ENCODE peak calls at places on chromosomes 13 and 19, in five cellular contexts. One of them, this sample, is unnamed.

GRCh38 chr19:7999376-7999775 is 6.1 kb downstream of the ELAVL1 start:
- DNase-seq in GM10248: no peak
- DNase-seq in esophagus squamous epithelium: no peak
- DNase-seq in breast epithelium: no peak
- DNase-seq in WTC11: no peak
- DNase-seq in this sample: no peak

GRCh38 chr13:39913928-39914327 is 258.5 kb downstream of the COG6 start:
- DNase-seq in GM10248: no peak
- DNase-seq in esophagus squamous epithelium: no peak
- DNase-seq in breast epithelium: no peak
- DNase-seq in WTC11: no peak
- DNase-seq in this sample: no peak

GRCh38 chr13:51978836-51979556 is 32.3 kb downstream of the ATP7B start:
- DNase-seq in GM10248: no peak
- DNase-seq in esophagus squamous epithelium: no peak
- DNase-seq in breast epithelium: no peak
- DNase-seq in WTC11: no peak
- DNase-seq in this sample: no peak

GRCh38 chr19:13833330-13834265 is 38.4 kb downstream of the ZSWIM4 start:
- DNase-seq in GM10248: peak
- DNase-seq in esophagus squamous epithelium: peak
- DNase-seq in breast epithelium: peak
- DNase-seq in WTC11: peak
- DNase-seq in this sample: peak

GRCh38 chr19:20269461-20269860 is 102.4 kb downstream of the ZNF486 start:
- DNase-seq in GM10248: no peak
- DNase-seq in esophagus squamous epithelium: no peak
- DNase-seq in breast epithelium: no peak
- DNase-seq in WTC11: no peak
- DNase-seq in this sample: no peak

GRCh38 chr19:18489627-18490184 is 32.2 kb downstream of the ELL start:
- DNase-seq in GM10248: no peak
- DNase-seq in esophagus squamous epithelium: no peak
- DNase-seq in breast epithelium: no peak
- DNase-seq in WTC11: no peak
- DNase-seq in this sample: no peak

GRCh38 chr13:100646030-100646673 is 28.4 kb downstream of the TMTC4 start:
- DNase-seq in GM10248: no peak
- DNase-seq in esophagus squamous epithelium: no peak
- DNase-seq in breast epithelium: no peak
- DNase-seq in WTC11: peak
- DNase-seq in this sample: peak

GRCh38 chr13:74443623-74444022 is 309.4 kb upstream of the KLF12 start:
- DNase-seq in GM10248: no peak
- DNase-seq in esophagus squamous epithelium: no peak
- DNase-seq in breast epithelium: no peak
- DNase-seq in WTC11: no peak
- DNase-seq in this sample: no peak

GRCh38 chr13:78972561-78972960 is 313.6 kb upstream of the OBI1 start:
- DNase-seq in GM10248: no peak
- DNase-seq in esophagus squamous epithelium: no peak
- DNase-seq in breast epithelium: no peak
- DNase-seq in WTC11: no peak
- DNase-seq in this sample: no peak

GRCh38 chr13:77831870-77832269 is 86.8 kb downstream of the EDNRB start:
- DNase-seq in GM10248: no peak
- DNase-seq in esophagus squamous epithelium: no peak
- DNase-seq in breast epithelium: no peak
- DNase-seq in WTC11: no peak
- DNase-seq in this sample: no peak

GRCh38 chr19:2552859-2553258 is 76.9 kb downstream of the GADD45B start:
- DNase-seq in GM10248: peak
- DNase-seq in esophagus squamous epithelium: no peak
- DNase-seq in breast epithelium: no peak
- DNase-seq in WTC11: no peak
- DNase-seq in this sample: peak

GRCh38 chr19:49094505-49095482 is 9.5 kb downstream of the SNRNP70 start:
- DNase-seq in GM10248: no peak
- DNase-seq in esophagus squamous epithelium: no peak
- DNase-seq in breast epithelium: no peak
- DNase-seq in WTC11: no peak
- DNase-seq in this sample: no peak

GRCh38 chr13:26112843-26113242 is 61.0 kb upstream of the SHISA2 start:
- DNase-seq in GM10248: no peak
- DNase-seq in esophagus squamous epithelium: no peak
- DNase-seq in breast epithelium: no peak
- DNase-seq in WTC11: no peak
- DNase-seq in this sample: no peak

GRCh38 chr13:80508031-80508430 is 167.1 kb upstream of the SPRY2 start:
- DNase-seq in GM10248: no peak
- DNase-seq in esophagus squamous epithelium: no peak
- DNase-seq in breast epithelium: no peak
- DNase-seq in WTC11: no peak
- DNase-seq in this sample: no peak

GRCh38 chr19:18464646-18465045 is 26.7 kb upstream of the ISYNA1 start:
- DNase-seq in GM10248: no peak
- DNase-seq in esophagus squamous epithelium: no peak
- DNase-seq in breast epithelium: peak
- DNase-seq in WTC11: no peak
- DNase-seq in this sample: no peak

GRCh38 chr19:3981373-3981735 is 3.9 kb downstream of the EEF2 start:
- DNase-seq in GM10248: no peak
- DNase-seq in esophagus squamous epithelium: no peak
- DNase-seq in breast epithelium: no peak
- DNase-seq in WTC11: no peak
- DNase-seq in this sample: no peak

GRCh38 chr19:3979289-3979673 is 6.0 kb downstream of the EEF2 start:
- DNase-seq in GM10248: no peak
- DNase-seq in esophagus squamous epithelium: no peak
- DNase-seq in breast epithelium: no peak
- DNase-seq in WTC11: no peak
- DNase-seq in this sample: no peak

GRCh38 chr19:3980353-3981251 is 4.7 kb downstream of the EEF2 start:
- DNase-seq in GM10248: no peak
- DNase-seq in esophagus squamous epithelium: no peak
- DNase-seq in breast epithelium: no peak
- DNase-seq in WTC11: no peak
- DNase-seq in this sample: no peak

GRCh38 chr19:3978145-3978544 is 7.1 kb downstream of the EEF2 start:
- DNase-seq in GM10248: no peak
- DNase-seq in esophagus squamous epithelium: no peak
- DNase-seq in breast epithelium: no peak
- DNase-seq in WTC11: no peak
- DNase-seq in this sample: no peak

DNA sequence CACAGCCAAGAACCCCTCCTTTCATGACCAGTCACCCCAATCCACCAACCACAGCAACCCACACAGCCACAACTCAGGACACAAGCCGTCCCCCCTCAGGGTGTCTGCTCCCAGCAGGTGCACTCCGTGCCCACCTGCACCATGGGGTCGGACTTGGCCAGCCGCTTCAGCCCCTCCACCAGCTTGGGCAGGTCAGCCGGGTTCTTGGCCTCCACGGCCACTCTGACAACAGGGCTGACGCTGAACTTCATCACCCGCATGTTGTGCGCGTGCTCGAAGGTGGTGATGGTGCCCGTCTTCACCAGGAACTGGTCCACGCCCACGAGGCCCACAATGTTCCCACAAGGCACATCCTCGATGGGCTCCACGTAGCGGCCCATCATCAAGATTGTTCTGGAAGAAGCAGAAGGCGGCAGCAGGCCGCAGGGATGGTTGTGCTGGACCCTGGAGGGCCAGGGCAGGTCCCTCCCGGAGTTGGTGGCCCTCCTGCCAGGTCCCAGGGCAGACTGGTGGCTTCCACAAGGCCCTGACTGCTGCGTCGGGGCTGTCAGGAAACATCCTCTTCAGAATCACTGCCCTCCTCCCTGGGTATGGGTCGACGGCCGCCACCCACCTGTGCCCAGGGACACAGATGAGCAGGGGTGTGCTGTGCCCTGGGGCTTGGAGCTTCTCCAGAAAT is 5.5 kb downstream of the EEF2 start:
- DNase-seq in GM10248: no peak
- DNase-seq in esophagus squamous epithelium: no peak
- DNase-seq in breast epithelium: no peak
- DNase-seq in WTC11: no peak
- DNase-seq in this sample: no peak
- TF ChIP-seq CTCF in GM10248: no peak
- TF ChIP-seq CTCF in esophagus squamous epithelium: no peak
- TF ChIP-seq CTCF in breast epithelium: no peak
- TF ChIP-seq CTCF in WTC11: no peak
- TF ChIP-seq CTCF in this sample: no peak

DNA sequence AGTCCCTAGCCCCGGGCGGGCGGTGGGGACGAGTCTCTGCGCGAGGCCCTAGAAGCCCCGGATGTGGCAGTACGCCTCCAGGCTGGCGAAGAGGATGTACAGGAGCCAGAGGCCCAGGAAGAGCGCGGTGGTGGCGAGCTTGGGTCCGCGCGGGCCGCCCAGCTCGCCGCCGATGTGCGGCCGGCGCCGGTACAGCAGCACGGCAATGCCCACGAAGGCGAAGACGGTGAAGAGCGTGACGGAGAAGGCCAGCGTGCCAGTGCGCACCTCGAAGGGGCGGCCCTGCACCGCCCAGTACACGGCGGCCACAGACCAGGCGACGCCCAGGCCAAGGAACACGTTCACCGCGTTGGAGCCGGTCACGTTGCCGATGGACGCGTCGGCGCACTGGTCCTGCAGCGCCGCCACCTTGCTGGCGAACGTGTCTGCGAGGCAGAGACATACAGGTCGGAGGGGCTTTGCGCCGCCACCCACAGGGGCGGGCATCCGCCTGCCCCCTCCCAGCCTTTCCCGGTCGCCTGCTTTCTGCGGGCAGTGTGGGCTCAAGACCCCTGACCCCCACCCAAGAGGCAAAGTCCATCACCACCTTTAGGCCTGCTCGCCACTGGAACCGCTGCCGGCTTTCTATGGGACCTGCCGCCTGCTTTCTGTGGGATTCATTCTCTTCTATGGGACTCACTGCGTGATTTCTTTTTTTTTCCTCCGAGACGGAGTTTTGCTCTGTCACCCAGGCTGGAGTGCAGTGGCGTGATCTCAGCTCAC is 10.9 kb upstream of the MEIS3 start:
- DNase-seq in GM10248: no peak
- DNase-seq in esophagus squamous epithelium: no peak
- DNase-seq in breast epithelium: peak
- DNase-seq in WTC11: peak
- DNase-seq in this sample: peak
- TF ChIP-seq CTCF in GM10248: no peak
- TF ChIP-seq CTCF in esophagus squamous epithelium: peak
- TF ChIP-seq CTCF in breast epithelium: peak
- TF ChIP-seq CTCF in WTC11: no peak
- TF ChIP-seq CTCF in this sample: no peak

GRCh38 chr19:5593963-5594255 is 26.2 kb upstream of the TINCR start:
- DNase-seq in GM10248: no peak
- DNase-seq in esophagus squamous epithelium: no peak
- DNase-seq in breast epithelium: no peak
- DNase-seq in WTC11: no peak
- DNase-seq in this sample: no peak

GRCh38 chr19:5593245-5593962 is 25.7 kb upstream of the TINCR start:
- DNase-seq in GM10248: no peak
- DNase-seq in esophagus squamous epithelium: no peak
- DNase-seq in breast epithelium: no peak
- DNase-seq in WTC11: no peak
- DNase-seq in this sample: no peak

GRCh38 chr19:5594521-5594950 is 26.8 kb upstream of the TINCR start:
- DNase-seq in GM10248: no peak
- DNase-seq in esophagus squamous epithelium: no peak
- DNase-seq in breast epithelium: no peak
- DNase-seq in WTC11: no peak
- DNase-seq in this sample: no peak

GRCh38 chr19:5595745-5596144 is 26.8 kb downstream of the SAFB2 start:
- DNase-seq in GM10248: no peak
- DNase-seq in esophagus squamous epithelium: no peak
- DNase-seq in breast epithelium: no peak
- DNase-seq in WTC11: no peak
- DNase-seq in this sample: no peak

DNA sequence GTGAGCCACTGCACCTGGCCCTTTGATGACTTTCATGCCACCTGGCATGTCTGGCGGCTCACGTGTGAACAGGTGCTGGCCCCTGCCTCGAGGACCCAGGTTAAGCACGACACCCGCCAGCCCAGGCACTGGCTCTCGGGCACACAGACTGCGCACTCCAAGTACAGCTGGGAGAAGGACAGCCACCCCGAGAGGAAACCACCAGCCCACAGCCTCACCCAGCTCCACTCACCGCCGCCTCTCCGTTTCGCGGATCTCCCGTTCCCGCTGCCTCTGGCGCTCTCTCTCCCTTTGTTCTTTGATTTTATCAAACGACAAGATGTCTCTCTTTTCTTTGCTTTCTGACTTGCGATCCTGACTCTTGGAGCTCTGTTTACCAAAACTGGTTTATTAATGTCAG is 27.4 kb upstream of the TINCR start:
- DNase-seq in GM10248: no peak
- DNase-seq in esophagus squamous epithelium: no peak
- DNase-seq in breast epithelium: peak
- DNase-seq in WTC11: no peak
- DNase-seq in this sample: no peak
- TF ChIP-seq CTCF in GM10248: no peak
- TF ChIP-seq CTCF in esophagus squamous epithelium: no peak
- TF ChIP-seq CTCF in breast epithelium: no peak
- TF ChIP-seq CTCF in WTC11: no peak
- TF ChIP-seq CTCF in this sample: no peak

DNA sequence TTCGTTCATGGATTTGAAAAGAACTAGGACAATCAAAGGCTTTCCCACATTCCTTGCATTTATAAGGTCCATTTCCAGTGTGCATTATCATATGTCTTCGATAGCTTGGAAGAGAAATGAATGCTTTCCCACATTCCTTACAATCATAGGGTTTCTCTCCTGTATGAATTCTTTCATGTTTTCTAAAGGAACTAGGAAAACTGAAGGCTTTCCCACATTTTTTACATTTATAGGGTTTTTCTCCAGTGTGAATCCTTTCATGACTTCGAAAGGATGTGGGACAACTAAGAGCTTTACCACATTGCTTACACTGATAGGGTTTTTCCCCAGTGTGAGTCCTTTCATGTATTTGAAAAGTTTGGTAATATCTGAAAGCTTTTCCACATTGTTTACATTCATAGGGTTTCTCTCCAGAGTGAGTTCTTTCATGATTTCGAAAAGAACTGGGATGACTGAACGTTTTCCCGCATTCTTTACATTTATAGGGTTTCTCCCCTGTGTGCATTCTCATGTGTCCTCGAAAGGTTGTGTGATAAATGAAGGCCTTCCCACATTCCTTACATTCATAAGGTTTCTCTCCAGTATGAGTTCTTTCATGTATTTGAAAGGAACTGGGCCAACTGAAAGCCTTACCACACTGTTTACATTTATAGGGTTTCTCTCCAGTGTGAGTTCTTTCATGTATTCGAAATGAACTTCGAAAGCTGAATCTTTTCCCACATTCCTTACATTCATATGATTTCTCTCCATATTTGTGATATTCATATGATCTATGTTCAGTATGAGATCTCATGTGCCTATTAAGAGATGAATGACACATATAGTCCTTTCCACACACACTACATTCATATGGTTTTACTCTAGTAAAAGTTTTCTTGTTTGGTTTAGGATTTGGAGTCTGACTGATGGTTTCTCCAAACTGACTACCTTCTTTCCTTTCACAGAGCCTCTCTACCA is 19.6 kb downstream of the ZNF709 start:
- DNase-seq in GM10248: no peak
- DNase-seq in esophagus squamous epithelium: no peak
- DNase-seq in breast epithelium: no peak
- DNase-seq in WTC11: no peak
- DNase-seq in this sample: no peak
- TF ChIP-seq CTCF in GM10248: no peak
- TF ChIP-seq CTCF in esophagus squamous epithelium: no peak
- TF ChIP-seq CTCF in breast epithelium: no peak
- TF ChIP-seq CTCF in WTC11: no peak
- TF ChIP-seq CTCF in this sample: no peak